ENCODE peak calls at places on chromosomes 11 and 22, in five cellular contexts. Q is aorta; O is spleen; D is mucosa of descending colon; S is CD4-positive, CD25-positive, alpha-beta regulatory T cell. R is an unnamed sample.

GRCh38 chr22:41939981-41940852 is 6.7 kb downstream of the CENPM start:
- DNase-seq in Q (no peak), O (peak; percentile 95), D (peak; percentile 97), S (peak; percentile 96), R (peak; percentile 94)

GRCh38 chr11:44680982-44681597 is 45.7 kb upstream of the TSPAN18 start:
- DNase-seq in Q (no peak), O (no peak), D (peak; percentile 12), S (no peak), R (peak; percentile 66)

GRCh38 chr11:108545909-108546501 is 47.6 kb downstream of the EXPH5 start:
- DNase-seq in Q (no peak), O (no peak), D (no peak), S (no peak), R (no peak)

GRCh38 chr11:2975594-2975993 is 16.5 kb downstream of the NAP1L4 start:
- DNase-seq in Q (no peak), O (no peak), D (no peak), S (peak; percentile 25), R (peak; percentile 70)

GRCh38 chr11:110491577-110492352 is 62.0 kb downstream of the FDX1 start:
- DNase-seq in Q (no peak), O (no peak), D (no peak), S (no peak), R (no peak)

GRCh38 chr11:76978239-76978638 is 56.0 kb upstream of the B3GNT6 start:
- DNase-seq in Q (no peak), O (no peak), D (no peak), S (no peak), R (no peak)

GRCh38 chr22:17371446-17371845 is 2.2 kb downstream of the CECR2 start:
- DNase-seq in Q (no peak), O (no peak), D (no peak), S (no peak), R (no peak)

GRCh38 chr22:28299760-28300159 is 379.9 kb downstream of the TTC28 start:
- DNase-seq in Q (no peak), O (no peak), D (no peak), S (no peak), R (no peak)

GRCh38 chr11:71474771-71475483 is 21.9 kb downstream of the NADSYN1 start:
- DNase-seq in Q (peak; percentile 44), O (peak; percentile 44), D (no peak), S (no peak), R (peak; percentile 21)
- H3K4me3 ChIP-seq in Q (no peak overlapping the region), O (no peak overlapping the region), D (no peak overlapping the region), S (no peak overlapping the region), R (no peak overlapping the region)

DNA sequence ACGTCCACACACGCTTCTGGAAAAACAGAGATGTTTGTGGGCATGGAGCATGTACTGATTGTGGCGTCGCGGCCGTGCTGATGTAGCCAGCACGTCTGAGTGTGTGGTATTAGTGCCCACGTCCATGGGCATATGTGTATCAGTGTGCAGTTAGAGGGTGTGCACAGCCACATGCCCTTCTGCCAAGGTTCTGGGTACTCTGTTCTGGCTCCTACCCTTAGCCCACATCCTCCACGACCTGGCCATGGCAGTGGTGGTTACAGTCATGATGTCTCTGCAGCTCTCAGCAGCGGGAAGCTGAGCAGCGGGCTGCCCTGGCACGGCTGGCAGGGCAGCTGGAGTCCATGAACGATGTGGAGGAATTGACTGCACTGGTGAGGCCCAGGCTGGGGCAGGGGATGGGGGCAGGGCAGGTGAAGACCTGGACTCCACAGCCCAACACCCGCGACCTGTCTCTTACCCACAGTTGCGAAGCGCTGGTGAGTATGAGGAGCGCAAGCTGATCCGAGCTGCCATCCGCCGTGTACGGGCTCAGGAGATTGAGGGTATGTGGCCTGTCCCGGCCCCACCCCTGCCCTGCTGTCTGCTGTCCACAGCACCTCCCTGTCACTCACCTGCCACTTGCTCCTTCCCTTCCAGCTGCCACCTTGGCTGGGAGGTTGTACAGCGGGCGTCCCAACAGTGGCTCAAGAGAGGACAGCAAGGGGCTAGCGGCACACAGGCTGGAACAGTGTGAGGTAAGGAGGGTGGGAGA is 7.3 kb downstream of the SMTN start:
- DNase-seq in Q (no peak), O (no peak), D (no peak), S (no peak), R (no peak)
- H3K36me3 ChIP-seq in Q (peaks cover 4% of the 10 kb centered on the region), O (peaks cover 80% of the 10 kb centered on the region), D (no peaks in the 10 kb centered on the region), S (no peaks in the 10 kb centered on the region), R (no peaks in the 10 kb centered on the region)

DNA sequence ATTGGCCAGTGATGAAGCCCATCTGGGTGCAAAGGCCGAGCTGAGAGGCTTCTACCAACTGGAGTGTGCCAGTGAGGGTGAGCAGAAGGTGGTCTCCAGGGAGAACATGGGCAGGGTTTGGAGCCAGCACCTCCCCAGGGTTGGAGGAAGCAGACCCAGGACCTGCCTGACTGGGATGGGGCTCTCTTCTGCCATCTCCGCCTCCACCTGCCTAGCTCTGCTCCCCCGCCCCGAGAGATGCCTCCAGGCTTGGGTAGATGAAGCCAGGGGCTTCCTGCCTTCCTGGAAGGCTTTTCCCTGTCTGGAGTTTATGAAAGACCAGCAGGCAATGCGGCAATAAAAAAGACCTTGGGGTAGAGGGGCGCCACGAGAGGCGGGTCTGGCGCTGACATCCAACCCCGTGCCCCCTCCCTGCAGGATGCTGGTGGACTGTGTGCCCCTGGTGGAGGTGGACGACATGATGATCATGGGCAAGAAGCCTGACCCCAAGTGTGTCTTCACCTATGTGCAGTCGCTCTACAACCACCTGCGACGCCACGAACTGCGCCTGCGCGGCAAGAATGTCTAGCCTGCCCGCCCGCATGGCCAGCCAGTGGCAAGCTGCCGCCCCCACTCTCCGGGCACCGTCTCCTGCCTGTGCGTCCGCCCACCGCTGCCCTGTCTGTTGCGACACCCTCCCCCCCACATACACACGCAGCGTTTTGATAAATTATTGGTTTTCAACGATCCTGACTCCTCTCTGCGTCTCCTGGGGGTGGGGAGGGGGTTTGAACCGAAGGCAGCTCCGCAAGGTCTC is 3.3 kb downstream of the SELENOM start:
- DNase-seq in Q (peak; percentile 88), O (peak; percentile 47), D (no peak), S (no peak), R (no peak)
- H3K4me1 ChIP-seq in Q (no peaks in the 10 kb centered on the region), O (peaks cover 5% of the 10 kb centered on the region), D (peaks cover 11% of the 10 kb centered on the region), S (peaks cover 18% of the 10 kb centered on the region), R (peaks cover 19% of the 10 kb centered on the region)

GRCh38 chr11:794766-795637 is 3.1 kb downstream of the SLC25A22 start:
- DNase-seq in Q (no peak), O (peak; percentile 83), D (peak; percentile 45), S (no peak), R (no peak)
- H3K4me3 ChIP-seq in Q (no peak overlapping the region), O (peak overlapping the region; percentile 86), D (no peak overlapping the region), S (no peak overlapping the region), R (no peak overlapping the region)

DNA sequence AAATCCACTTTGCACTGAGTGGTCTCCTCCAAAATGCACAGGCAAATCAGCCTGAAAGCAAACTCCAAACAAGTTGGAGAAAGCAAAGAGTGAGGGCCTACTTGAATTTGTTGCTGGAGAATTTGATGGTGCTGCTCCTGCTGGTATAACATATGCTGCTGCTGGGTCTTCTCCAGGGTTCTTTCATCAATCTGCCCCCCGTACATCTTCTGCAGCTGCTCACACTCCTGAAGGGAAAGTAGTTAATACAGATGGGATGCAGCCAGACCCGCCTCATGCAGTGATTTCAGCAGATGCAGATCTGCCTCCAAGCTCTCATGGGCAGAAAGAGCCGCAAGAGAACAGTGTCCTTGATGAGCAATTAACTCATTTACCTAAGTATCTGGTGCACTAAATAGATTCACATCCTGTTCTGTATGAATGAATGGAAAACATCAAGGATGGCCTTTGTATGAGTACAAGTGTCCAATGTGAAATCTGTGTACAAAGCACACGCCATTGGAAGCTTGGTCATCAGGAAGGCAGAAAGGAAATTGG is 24.7 kb upstream of the APOA1 start:
- DNase-seq in Q (no peak), O (no peak), D (no peak), S (no peak), R (no peak)
- H3K36me3 ChIP-seq in Q (peaks cover 14% of the 10 kb centered on the region), O (peaks cover 100% of the 10 kb centered on the region), D (no peaks in the 10 kb centered on the region), S (peaks cover 83% of the 10 kb centered on the region), R (peaks cover 69% of the 10 kb centered on the region)

GRCh38 chr11:19659529-19659928 is 53.1 kb upstream of the NAV2 start:
- DNase-seq in Q (no peak), O (no peak), D (no peak), S (no peak), R (no peak)

GRCh38 chr11:19661827-19662226 is 50.8 kb upstream of the NAV2 start:
- DNase-seq in Q (no peak), O (no peak), D (no peak), S (no peak), R (no peak)

GRCh38 chr11:19658344-19658743 is 54.3 kb upstream of the NAV2 start:
- DNase-seq in Q (no peak), O (no peak), D (no peak), S (no peak), R (no peak)

GRCh38 chr11:19656140-19656541 is 56.5 kb upstream of the NAV2 start:
- DNase-seq in Q (no peak), O (no peak), D (no peak), S (no peak), R (no peak)

GRCh38 chr11:19660076-19660475 is 52.6 kb upstream of the NAV2 start:
- DNase-seq in Q (no peak), O (no peak), D (no peak), S (no peak), R (no peak)
- H3K4me1 ChIP-seq in Q (no peaks in the 10 kb centered on the region), O (no peaks in the 10 kb centered on the region), D (no peaks in the 10 kb centered on the region), S (no peaks in the 10 kb centered on the region), R (no peaks in the 10 kb centered on the region)

R was measured in CD8-positive, alpha-beta memory T cell.